ENCODE peak calls at places on chromosomes 16 and 17, in four cellular contexts. W is HepG2, N is HCT116, V is K562. T is an unnamed sample.

GRCh38 chr17:80105762-80106161 is 4.4 kb downstream of the GAA start:
- DNase-seq in N (no peak), V (peak; percentile 49), W (no peak), T (no peak)

GRCh38 chr17:17236295-17237025 is 508 bp downstream of the FLCN start:
- DNase-seq in N (no peak), W (peak; percentile 50), V (peak; percentile 51), T (no peak)

GRCh38 chr16:6545329-6545728 is 787.3 kb upstream of the RBFOX1 start:
- DNase-seq in N (no peak), W (no peak), V (no peak), T (no peak)

GRCh38 chr17:57294629-57295501 is 38.5 kb downstream of the MSI2 start:
- DNase-seq in W (peak; percentile 21), N (peak; percentile 94), V (peak; percentile 57), T (no peak)

GRCh38 chr17:66855204-66855603 is 20.3 kb downstream of the CACNG5 start:
- DNase-seq in N (no peak), V (peak; percentile 65), W (no peak), T (no peak)

GRCh38 chr17:76714822-76715461 is 4.2 kb upstream of the MXRA7 start:
- DNase-seq in W (no peak), N (no peak), V (peak; percentile 56), T (no peak)

GRCh38 chr17:14276535-14277250 is 24.2 kb upstream of the HS3ST3B1 start:
- DNase-seq in N (no peak), W (peak; percentile 84), V (no peak), T (no peak)

GRCh38 chr17:7177210-7177953 is 1.8 kb downstream of the ASGR1 start:
- DNase-seq in V (peak; percentile 84), N (no peak), W (peak; percentile 72), T (peak; percentile 43)

GRCh38 chr16:71754652-71755051 is 30.2 kb upstream of the PHLPP2 start:
- DNase-seq in W (no peak), V (no peak), N (no peak), T (no peak)

GRCh38 chr16:188674-189073 is 8.4 kb downstream of the HBQ1 start:
- DNase-seq in W (peak; percentile 26), V (no peak), N (no peak), T (no peak)

DNA sequence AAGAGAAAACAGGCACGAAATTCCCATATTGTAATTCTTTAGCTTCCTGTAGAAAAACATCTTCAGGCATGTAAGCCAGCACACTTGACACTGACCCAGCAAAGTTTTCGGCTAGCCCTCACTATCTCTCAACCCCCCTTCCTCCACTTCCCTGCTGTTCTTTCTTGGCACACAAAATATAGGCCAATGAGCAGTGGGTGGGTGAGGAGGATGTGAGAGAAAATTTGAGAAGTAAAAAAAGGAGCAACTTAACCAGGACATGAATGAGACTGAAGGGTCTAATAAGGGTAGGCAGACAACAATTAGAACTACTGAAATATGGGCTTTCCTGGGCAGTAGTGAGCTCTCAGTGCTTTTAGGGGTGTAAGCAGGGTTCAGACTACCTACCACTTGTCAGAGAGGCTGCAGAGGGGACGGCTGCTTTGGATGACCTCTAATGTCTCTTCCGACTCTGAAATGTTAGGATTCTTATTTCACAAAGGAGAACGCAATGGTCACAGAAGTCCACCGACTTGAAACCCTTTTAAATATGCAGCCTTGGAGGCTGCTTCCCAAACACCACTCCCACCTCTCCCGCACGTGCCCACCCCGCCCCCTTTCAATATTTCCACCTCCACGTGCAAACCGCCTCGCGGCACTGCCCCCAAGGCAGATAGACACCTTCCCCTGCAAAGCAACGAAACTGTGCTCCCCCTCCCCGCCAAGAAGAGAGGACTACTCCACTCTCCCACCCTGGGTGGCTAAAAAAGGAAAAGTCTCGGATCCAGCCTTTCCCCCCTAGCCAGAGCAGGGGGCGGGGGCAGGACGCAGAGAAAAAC is 884 bp downstream of the MBTD1 start:
- DNase-seq in W (peak; percentile 39), V (peak; percentile 40), N (no peak), T (no peak)
- TF ChIP-seq TCF7L2 in W (no peak), V (no peak), N (no peak), T (no peak)

DNA sequence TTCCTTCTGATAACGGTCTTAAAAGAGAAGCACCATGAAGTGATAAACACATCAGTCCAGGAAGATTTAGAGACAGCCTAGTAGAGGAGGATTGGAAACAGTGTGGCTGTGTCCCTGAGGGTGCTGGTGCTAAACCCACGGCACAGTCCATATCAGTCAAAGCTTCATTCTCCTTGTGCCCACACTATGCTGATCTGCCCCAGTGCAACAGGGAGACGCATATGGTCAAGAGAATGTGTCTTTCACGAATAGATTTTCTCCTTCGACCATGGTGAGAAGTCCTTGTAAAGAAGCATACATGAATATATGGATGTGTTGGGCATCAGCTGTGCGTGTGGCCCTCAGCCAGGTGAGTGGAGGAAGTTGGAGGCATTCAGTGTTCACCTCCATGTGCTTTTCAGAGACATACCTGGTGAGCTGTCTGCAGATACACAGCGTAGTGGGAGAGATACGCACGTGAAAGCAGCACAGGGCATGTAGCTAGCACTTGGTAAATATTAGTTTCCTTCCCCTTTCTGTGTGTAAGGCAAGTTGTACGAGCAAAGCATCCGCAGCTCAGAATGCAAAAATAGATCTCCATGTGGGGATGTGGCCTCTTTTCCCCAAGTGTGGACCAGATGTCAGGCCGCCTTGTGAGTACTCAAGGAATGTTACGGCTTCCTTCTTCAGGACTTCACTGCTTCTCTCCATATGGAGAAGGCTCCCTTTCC is 29.4 kb downstream of the HLF start:
- DNase-seq in N (no peak), V (no peak), W (no peak), T (no peak)
- H3K4me1 ChIP-seq in N (no peaks in the 10 kb centered on the region), V (no peaks in the 10 kb centered on the region), W (peaks cover 100% of the 10 kb centered on the region), T (no peaks in the 10 kb centered on the region)

GRCh38 chr17:60167095-60167741 is 17.4 kb downstream of the CA4 start:
- DNase-seq in V (no peak), N (no peak), W (no peak), T (no peak)
- TF ChIP-seq TCF7L2 in V (no peak), N (no peak), W (no peak), T (no peak)

DNA sequence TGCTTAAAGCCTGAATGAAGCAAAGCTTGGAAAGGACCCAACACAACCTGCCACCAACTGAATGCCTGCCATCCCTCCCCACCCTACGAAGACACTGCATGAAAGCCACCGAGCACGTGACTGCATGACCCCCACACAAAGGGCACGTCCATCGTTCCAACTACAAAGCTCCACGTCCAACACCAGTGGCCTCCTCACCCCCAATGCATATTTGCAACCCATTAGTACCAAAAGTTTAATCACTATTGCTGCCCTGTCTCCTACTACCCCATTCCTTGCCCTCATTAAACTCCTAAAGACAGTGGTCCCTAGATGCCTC is 43.4 kb downstream of the ANKRD11 start:
- DNase-seq in V (no peak), W (no peak), N (no peak), T (no peak)
- H3K4me1 ChIP-seq in V (peaks cover 46% of the 10 kb centered on the region), W (peaks cover 93% of the 10 kb centered on the region), N (peaks cover 52% of the 10 kb centered on the region), T (peaks cover 65% of the 10 kb centered on the region)

GRCh38 chr16:58451945-58452401 is 48.0 kb upstream of the NDRG4 start:
- DNase-seq in W (peak; percentile 85), N (no peak), V (no peak), T (peak; percentile 52)
- TF ChIP-seq TCF7L2 in W (no peak), N (no peak), V (no peak), T (no peak)

DNA sequence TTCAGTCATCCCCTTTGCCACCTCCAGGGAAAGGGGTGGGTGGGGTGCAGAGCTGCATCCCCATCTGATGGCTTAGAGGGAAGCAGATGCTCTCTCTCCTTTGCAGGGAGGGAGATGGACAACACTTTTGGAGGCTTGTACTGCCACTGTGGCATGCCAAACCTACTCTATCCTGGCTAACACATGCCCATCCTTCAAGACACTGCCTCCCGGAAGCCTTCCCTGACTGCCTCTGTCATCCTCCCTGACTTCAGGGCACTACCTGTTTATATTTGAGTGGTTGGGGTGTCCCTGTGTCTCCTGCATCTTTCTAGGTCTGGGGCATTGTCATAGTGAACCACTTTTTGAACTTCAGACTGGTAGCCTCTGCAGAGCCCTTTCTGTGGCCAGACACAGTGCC is 202.3 kb downstream of the ZNF423 start:
- DNase-seq in W (no peak), V (no peak), N (no peak), T (no peak)
- H3K4me1 ChIP-seq in W (no peaks in the 10 kb centered on the region), V (no peaks in the 10 kb centered on the region), N (no peaks in the 10 kb centered on the region), T (no peaks in the 10 kb centered on the region)

DNA sequence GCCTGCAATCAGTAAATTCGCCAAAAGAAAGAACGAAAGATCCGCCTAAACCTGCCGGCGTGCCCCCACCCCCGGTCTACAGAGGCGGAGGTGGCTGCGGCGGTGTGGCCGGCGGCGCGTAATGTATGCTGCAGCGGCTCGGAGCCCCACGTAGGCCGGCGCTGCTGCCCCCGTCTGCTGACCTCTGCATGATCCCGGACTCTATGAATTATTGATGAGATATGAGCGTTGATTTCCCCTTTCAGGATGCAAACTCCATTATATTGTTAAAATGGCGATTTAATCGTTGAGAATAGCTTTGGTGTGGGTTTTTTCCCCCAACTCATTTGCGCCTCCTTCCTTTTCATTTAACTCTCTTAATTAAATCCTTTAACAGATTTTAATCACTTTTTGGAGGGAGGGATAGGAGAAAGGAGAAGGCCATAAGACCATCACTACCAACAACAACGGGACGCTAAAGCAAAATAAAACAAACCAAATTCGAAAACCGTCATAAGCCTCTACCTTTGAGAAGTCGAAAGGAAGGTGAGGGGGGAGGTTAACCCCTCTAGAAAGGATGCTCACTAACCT is 3.6 kb downstream of the HOXB3 start:
- DNase-seq in V (no peak), W (no peak), N (no peak), T (no peak)
- TF ChIP-seq TCF7L2 in V (no peak), W (no peak), N (no peak), T (no peak)

DNA sequence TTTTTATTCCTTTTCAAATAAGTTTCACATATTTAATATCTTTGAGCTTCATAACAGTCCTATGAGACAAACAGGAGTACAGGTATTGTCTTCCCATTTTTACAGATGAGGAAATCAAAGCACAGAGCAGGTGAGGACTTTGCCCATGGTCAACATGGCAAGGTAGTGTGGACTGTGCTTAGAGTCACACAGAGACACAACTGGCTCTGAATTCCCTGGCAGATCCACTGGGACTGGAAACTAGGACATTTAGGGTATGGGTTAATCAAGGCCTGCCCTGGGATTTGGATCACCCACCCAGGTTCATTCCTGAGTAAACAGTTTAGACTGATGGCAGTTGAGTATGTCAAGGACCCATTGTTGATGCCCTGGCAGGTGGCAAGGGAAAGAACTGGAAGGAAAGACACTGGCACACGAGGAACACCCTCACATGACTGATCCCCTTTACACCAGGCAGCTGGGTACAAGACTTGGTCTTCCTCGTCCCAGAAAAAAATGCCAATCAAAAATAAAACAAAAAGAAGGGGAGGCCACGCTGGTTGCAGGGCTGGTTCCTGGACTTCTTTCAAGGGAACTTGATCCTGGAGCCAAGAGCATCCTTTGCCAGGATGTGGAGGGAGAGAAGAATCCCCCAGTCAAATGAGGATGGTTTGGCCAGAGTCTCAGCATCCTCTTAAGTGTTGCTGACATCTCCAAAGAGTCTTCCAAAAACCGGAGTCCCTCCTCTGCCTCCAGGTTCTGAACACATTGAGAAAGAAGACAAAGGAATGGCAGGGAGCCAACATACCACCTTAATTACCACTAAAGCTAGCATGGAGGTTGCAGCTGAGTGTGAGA is 34.9 kb downstream of the CHD9 start:
- DNase-seq in V (no peak), N (no peak), W (peak; percentile 21), T (no peak)
- H3K4me1 ChIP-seq in V (peaks cover 19% of the 10 kb centered on the region), N (peaks cover 13% of the 10 kb centered on the region), W (peaks cover 38% of the 10 kb centered on the region), T (no peaks in the 10 kb centered on the region)

GRCh38 chr16:89582614-89583196 is 7.1 kb downstream of the CPNE7 start:
- DNase-seq in W (no peak), V (no peak), N (no peak), T (no peak)
- TF ChIP-seq TCF7L2 in W (no peak), V (no peak), N (no peak), T (no peak)

T was measured in Panc1.